ENCODE peak calls at places on chromosomes 4 and X, in six cellular contexts. L is CD4-positive, alpha-beta T cell; P is right cardiac atrium; U is lung; Z is right lobe of liver; M is CD8-positive, alpha-beta memory T cell. K is an unnamed sample. For H3K9me3, the result is how much of the 10 kb centered on the place peaks cover.

GRCh38 chr4:158161561-158162354 is 11.1 kb downstream of the GASK1B start:
- DNase-seq in L (no peak), P (no peak), U (no peak), Z (no peak), M (no peak), K (peak)

GRCh38 chrX:11770320-11770719 is 12.3 kb downstream of the MSL3 start:
- DNase-seq in L (peak), P (no peak), U (no peak), Z (no peak), M (peak), K (peak)

GRCh38 chrX:72532371-72532770 is 40.3 kb downstream of the HDAC8 start:
- DNase-seq in L (no peak), P (no peak), U (no peak), Z (no peak), M (no peak), K (no peak)

GRCh38 chr4:167233523-167234387 is 539 bp downstream of the SPOCK3 start:
- DNase-seq in L (no peak), P (no peak), U (no peak), Z (no peak), M (no peak), K (peak)

GRCh38 chr4:142600952-142601351 is 245.1 kb downstream of the INPP4B start:
- DNase-seq in L (no peak), P (no peak), U (no peak), Z (no peak), M (no peak), K (no peak)

GRCh38 chr4:82044141-82044993 is 329.4 kb downstream of the HNRNPD start:
- DNase-seq in L (no peak), P (peak), U (peak), Z (peak), M (no peak), K (peak)

GRCh38 chr4:104420766-104421165 is 73.9 kb downstream of the CXXC4 start:
- DNase-seq in L (no peak), P (no peak), U (no peak), Z (no peak), M (no peak), K (no peak)

GRCh38 chr4:26141916-26142638 is 178.7 kb upstream of the RBPJ start:
- DNase-seq in L (no peak), P (peak), U (no peak), Z (no peak), M (no peak), K (peak)

GRCh38 chr4:86878640-86879039 is 13.6 kb downstream of the C4orf36 start:
- DNase-seq in L (no peak), P (no peak), U (no peak), Z (no peak), M (no peak), K (no peak)

GRCh38 chr4:56910172-56910967 is 2.7 kb downstream of the REST start:
- DNase-seq in L (no peak), P (no peak), U (no peak), Z (no peak), M (no peak), K (no peak)

GRCh38 chr4:173057906-173058305 is 110.7 kb upstream of the GALNT7 start:
- DNase-seq in L (no peak), P (no peak), U (no peak), Z (no peak), M (no peak), K (peak)

GRCh38 chrX:45850775-45851433 is 650.2 kb upstream of the DIPK2B start:
- DNase-seq in L (peak), P (peak), U (no peak), Z (no peak), M (peak), K (peak)

GRCh38 chr4:123299212-123299651 is 97.4 kb upstream of the SPRY1 start:
- DNase-seq in L (no peak), P (no peak), U (no peak), Z (no peak), M (no peak), K (no peak)

GRCh38 chr4:82050806-82051205 is 323.0 kb downstream of the HNRNPD start:
- DNase-seq in L (no peak), P (no peak), U (no peak), Z (no peak), M (no peak), K (peak)

GRCh38 chrX:105302246-105302645 is 81.8 kb upstream of the TEX13A start:
- DNase-seq in L (no peak), P (no peak), U (no peak), Z (no peak), M (no peak), K (no peak)

GRCh38 chr4:134624365-134624764 is 422.8 kb upstream of the PABPC4L start:
- DNase-seq in L (no peak), P (no peak), U (no peak), Z (no peak), M (no peak), K (no peak)

GRCh38 chrX:51420610-51421009 is 75.8 kb downstream of the NUDT11 start:
- DNase-seq in L (no peak), P (no peak), U (no peak), Z (no peak), M (peak), K (no peak)

GRCh38 chr4:92255920-92256244 is 47.9 kb upstream of the GRID2 start:
- DNase-seq in L (no peak), P (no peak), U (no peak), Z (no peak), M (no peak), K (no peak)

GRCh38 chr4:92261256-92261655 is 42.5 kb upstream of the GRID2 start:
- DNase-seq in L (no peak), P (no peak), U (no peak), Z (no peak), M (no peak), K (no peak)

GRCh38 chr4:92254767-92255442 is 48.9 kb upstream of the GRID2 start:
- DNase-seq in L (no peak), P (no peak), U (no peak), Z (no peak), M (no peak), K (no peak)

GRCh38 chr4:92253986-92254671 is 49.6 kb upstream of the GRID2 start:
- DNase-seq in L (no peak), P (no peak), U (no peak), Z (no peak), M (no peak), K (no peak)

DNA sequence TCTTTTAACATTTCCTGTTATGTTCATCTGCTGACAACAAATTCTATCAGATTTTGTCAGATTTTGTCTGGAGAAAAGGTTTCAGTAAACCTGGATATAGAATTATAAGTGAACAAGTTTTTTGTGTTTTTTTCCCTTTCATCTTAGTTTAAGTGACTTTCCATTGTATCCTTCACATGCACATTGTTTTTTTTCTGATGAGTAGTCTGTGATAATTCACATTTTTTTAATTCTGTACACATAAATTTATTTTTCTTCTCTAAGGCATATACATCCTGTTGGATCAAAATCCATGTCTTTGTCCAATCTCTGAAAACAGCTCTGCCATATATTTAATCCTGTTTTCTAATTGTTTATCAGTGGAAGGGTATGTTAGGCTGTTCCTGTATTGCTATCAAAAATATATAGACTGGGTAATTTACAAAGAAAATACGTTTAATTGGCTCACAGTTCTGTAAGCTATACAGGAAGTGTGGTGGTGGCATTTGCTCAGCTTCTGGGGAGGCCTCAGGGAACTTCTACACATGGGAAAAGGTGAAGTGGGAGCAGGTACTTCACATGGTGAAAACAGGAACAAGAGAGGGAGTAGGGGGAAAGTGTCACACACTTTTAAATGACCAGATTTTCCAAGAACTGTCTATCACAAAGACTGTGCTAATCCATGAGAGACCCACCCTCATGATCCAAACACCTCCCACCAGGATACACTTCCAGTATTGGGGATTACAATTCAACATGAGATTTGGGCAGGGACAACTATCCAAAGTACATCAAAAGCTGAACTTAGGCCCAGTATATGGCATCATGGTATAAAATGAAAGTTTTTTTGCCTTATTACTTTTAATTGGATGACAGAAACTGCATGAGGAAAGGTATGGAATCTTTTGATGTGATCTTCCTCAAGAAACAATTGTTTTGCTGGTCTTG is 45.6 kb upstream of the GRID2 start:
- DNase-seq in L (no peak), P (no peak), U (no peak), Z (no peak), M (no peak), K (no peak)
- H3K9me3 ChIP-seq in L (under half), P (under half), U (under half), Z (under half), M (under half), K (under half)

DNA sequence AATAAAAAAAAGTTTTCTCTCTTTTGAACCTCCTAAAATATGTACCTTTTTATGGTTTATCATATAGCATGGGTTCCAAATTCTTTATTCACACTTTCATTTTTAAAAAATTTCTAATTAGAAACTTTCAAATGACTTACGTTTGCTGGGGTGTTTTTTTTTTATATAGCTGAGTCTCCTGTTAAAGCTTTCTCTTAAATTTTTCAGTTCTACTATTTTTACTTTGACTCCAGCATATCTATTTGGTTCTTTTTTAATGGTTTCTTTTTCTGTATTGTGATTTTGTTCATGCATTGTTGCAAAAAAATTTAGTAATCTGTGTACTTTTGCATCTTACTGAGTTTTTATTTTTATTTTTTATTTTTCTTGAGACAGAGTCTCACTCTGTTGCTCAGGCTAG is 22.3 kb downstream of the ZNF718 start:
- DNase-seq in L (no peak), P (no peak), U (no peak), Z (no peak), M (no peak), K (no peak)
- H3K9me3 ChIP-seq in L (half or more), P (under half), U (under half), Z (under half), M (under half), K (under half)

DNA sequence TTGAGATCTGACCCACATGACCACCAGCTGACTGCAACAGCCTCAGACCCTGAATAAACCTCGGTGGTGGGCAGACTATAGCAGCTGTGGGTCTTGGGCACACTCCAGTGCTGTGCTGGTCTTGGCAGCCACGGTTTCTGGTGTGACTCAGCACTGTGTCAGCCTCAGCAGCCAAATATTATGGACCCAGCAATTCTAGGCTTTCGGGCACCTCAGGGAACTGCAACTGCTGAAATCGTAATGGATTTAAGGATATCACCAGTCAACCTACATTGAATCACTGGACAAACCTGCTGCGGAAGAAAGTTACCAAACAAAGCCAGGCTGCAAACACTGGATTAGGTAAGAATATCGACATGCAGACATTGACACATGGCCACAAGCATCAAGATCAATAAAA is 10.5 kb upstream of the UBE2NL start:
- DNase-seq in L (no peak), P (no peak), U (no peak), Z (no peak), M (no peak), K (peak)
- H3K9me3 ChIP-seq in L (under half), P (under half), U (under half), Z (under half), M (under half), K (under half)

GRCh38 chr4:36573441-36573840 is 292.0 kb downstream of the DTHD1 start:
- DNase-seq in L (no peak), P (no peak), U (no peak), Z (no peak), M (no peak), K (no peak)
- H3K9me3 ChIP-seq in L (under half), P (under half), U (under half), Z (under half), M (under half), K (under half)

GRCh38 chrX:9797961-9798360 is 11.7 kb downstream of the SHROOM2 start:
- DNase-seq in L (no peak), P (no peak), U (no peak), Z (no peak), M (no peak), K (no peak)
- H3K9me3 ChIP-seq in L (under half), P (under half), U (under half), Z (under half), M (under half), K (under half)

GRCh38 chrX:116031331-116031730 is 139.2 kb upstream of the AGTR2 start:
- DNase-seq in L (no peak), P (no peak), U (no peak), Z (no peak), M (no peak), K (no peak)
- H3K9me3 ChIP-seq in L (under half), P (under half), U (under half), Z (under half), M (under half), K (under half)

GRCh38 chrX:151983186-151983585 is 8.7 kb upstream of the GABRE start:
- DNase-seq in L (no peak), P (no peak), U (no peak), Z (no peak), M (no peak), K (no peak)
- H3K9me3 ChIP-seq in L (under half), P (under half), U (under half), Z (under half), M (under half), K (under half)

GRCh38 chrX:81729269-81729777 is 527.4 kb downstream of the SH3BGRL start:
- DNase-seq in L (no peak), P (no peak), U (no peak), Z (no peak), M (no peak), K (no peak)
- H3K9me3 ChIP-seq in L (under half), P (under half), U (under half), Z (under half), M (under half), K (under half)

GRCh38 chr4:97300561-97300960 is 842.7 kb downstream of the STPG2 start:
- DNase-seq in L (no peak), P (no peak), U (no peak), Z (no peak), M (no peak), K (no peak)
- H3K9me3 ChIP-seq in L (under half), P (under half), U (under half), Z (under half), M (under half), K (under half)